ENCODE peak calls at places on chromosomes 5 and 9, in nine cellular contexts. P is C1 segment of cervical spinal cord; O is amniotic stem cell; Q is activated T-cell treated with anti-CD3 and anti-CD28 coated beads for 48 hours; M is colonic mucosa; E is substantia nigra; J is activated naive CD8-positive, alpha-beta T cell treated with anti-CD3 and anti-CD28 coated beads, Interleukin-2, amount 50 U/mL, for 16 hours; Z is Peyer's patch; V is ureter. X is an unnamed sample.

GRCh38 chr9:86945868-86946711 is 1.2 kb downstream of the GAS1 start:
- DNase-seq in P (peak), O (peak), Q (peak), M (peak), E (peak), J (no peak), Z (no peak), V (peak), X (no peak)

GRCh38 chr9:95570150-95570549 is 53.4 kb upstream of the PTCH1 start:
- DNase-seq in P (no peak), O (no peak), Q (no peak), M (no peak), E (no peak), J (no peak), Z (no peak), V (no peak), X (no peak)

GRCh38 chr5:38273626-38274025 is 15.3 kb downstream of the EGFLAM start:
- DNase-seq in P (no peak), O (no peak), Q (no peak), M (no peak), E (no peak), J (no peak), Z (no peak), V (no peak), X (no peak)

GRCh38 chr5:154351566-154351965 is 94.2 kb upstream of the SAP30L start:
- DNase-seq in P (no peak), O (no peak), Q (no peak), M (no peak), E (no peak), J (no peak), Z (no peak), V (no peak), X (no peak)

GRCh38 chr5:73522989-73523388 is 24.7 kb downstream of the BTF3 start:
- DNase-seq in P (no peak), O (no peak), Q (no peak), M (no peak), E (no peak), J (no peak), Z (no peak), V (no peak), X (no peak)

GRCh38 chr5:169339869-169340268 is 38.9 kb upstream of the SLIT3 start:
- DNase-seq in P (no peak), O (no peak), Q (no peak), M (no peak), E (no peak), J (no peak), Z (no peak), V (no peak), X (no peak)

GRCh38 chr9:32454280-32454679 is 69.8 kb downstream of the ACO1 start:
- DNase-seq in P (no peak), O (no peak), Q (no peak), M (no peak), E (no peak), J (no peak), Z (no peak), V (no peak), X (no peak)

GRCh38 chr9:136052991-136053756 is 41.9 kb downstream of the NACC2 start:
- DNase-seq in P (no peak), O (no peak), Q (no peak), M (no peak), E (peak), J (no peak), Z (no peak), V (peak), X (no peak)

GRCh38 chr5:168881427-168882149 is 302.4 kb upstream of the PANK3 start:
- DNase-seq in P (no peak), O (no peak), Q (no peak), M (no peak), E (no peak), J (no peak), Z (no peak), V (no peak), X (no peak)

GRCh38 chr5:157203417-157203816 is 22.8 kb downstream of the ITK start:
- DNase-seq in P (no peak), O (no peak), Q (no peak), M (no peak), E (no peak), J (no peak), Z (no peak), V (no peak), X (no peak)

GRCh38 chr9:120931278-120932085 is 4.9 kb upstream of the TRAF1 start:
- DNase-seq in P (no peak), O (no peak), Q (no peak), M (no peak), E (no peak), J (peak), Z (peak), V (no peak), X (no peak)

GRCh38 chr5:141040093-141040762 is 10.9 kb upstream of the PCDHB1 start:
- DNase-seq in P (peak), O (no peak), Q (no peak), M (no peak), E (peak), J (no peak), Z (no peak), V (no peak), X (no peak)

GRCh38 chr5:133775584-133776304 is 163.4 kb upstream of the FSTL4 start:
- DNase-seq in P (no peak), O (no peak), Q (no peak), M (no peak), E (no peak), J (no peak), Z (no peak), V (no peak), X (no peak)

GRCh38 chr5:139668064-139668880 is 20.1 kb downstream of the CXXC5 start:
- DNase-seq in P (no peak), O (no peak), Q (peak), M (no peak), E (peak), J (no peak), Z (peak), V (no peak), X (no peak)

GRCh38 chr5:118165619-118166018 is 822.7 kb downstream of the DTWD2 start:
- DNase-seq in P (no peak), O (no peak), Q (no peak), M (no peak), E (no peak), J (no peak), Z (no peak), V (no peak), X (no peak)

X was measured in fibroblast of the conjunctiva.